ENCODE peak calls at places on chromosomes 4 and X, in four cellular contexts. One of them, this sample, is unnamed. For H3K9me3, the result is how much of the 10 kb centered on the place peaks cover.

GRCh38 chrX:44106864-44107263 is 133.7 kb upstream of the NDP start:
- DNase-seq in ovary: no peak
- DNase-seq in pancreas: no peak
- DNase-seq in IMR-90: no peak
- DNase-seq in this sample: no peak

GRCh38 chr4:7073526-7074390 is 5.9 kb upstream of the GRPEL1 start:
- DNase-seq in pancreas: no peak
- DNase-seq in ovary: peak
- DNase-seq in IMR-90: peak
- DNase-seq in this sample: peak

GRCh38 chr4:158613046-158613445 is 58.6 kb downstream of the C4orf46 start:
- DNase-seq in pancreas: no peak
- DNase-seq in IMR-90: no peak
- DNase-seq in ovary: no peak
- DNase-seq in this sample: no peak

GRCh38 chrX:152601848-152602616 is 35.7 kb upstream of the GABRQ start:
- DNase-seq in ovary: no peak
- DNase-seq in IMR-90: no peak
- DNase-seq in pancreas: no peak
- DNase-seq in this sample: no peak

GRCh38 chr4:150828159-150828558 is 186.9 kb downstream of the LRBA start:
- DNase-seq in IMR-90: no peak
- DNase-seq in ovary: no peak
- DNase-seq in pancreas: no peak
- DNase-seq in this sample: no peak

GRCh38 chrX:1807301-1807731 is 192.5 kb downstream of the ASMT start:
- DNase-seq in pancreas: no peak
- DNase-seq in IMR-90: peak
- DNase-seq in ovary: no peak
- DNase-seq in this sample: no peak

GRCh38 chr4:184506527-184507121 is 32.3 kb upstream of the IRF2 start:
- DNase-seq in IMR-90: no peak
- DNase-seq in pancreas: no peak
- DNase-seq in ovary: no peak
- DNase-seq in this sample: no peak

GRCh38 chrX:153726286-153727107 is 1.8 kb downstream of the ABCD1 start:
- DNase-seq in IMR-90: peak
- DNase-seq in ovary: peak
- DNase-seq in pancreas: peak
- DNase-seq in this sample: peak

GRCh38 chrX:55161581-55161980 is 58.6 kb upstream of the PAGE5 start:
- DNase-seq in ovary: no peak
- DNase-seq in IMR-90: no peak
- DNase-seq in pancreas: no peak
- DNase-seq in this sample: no peak

GRCh38 chrX:80285131-80285773 is 135.0 kb upstream of the TENT5D start:
- DNase-seq in pancreas: no peak
- DNase-seq in ovary: no peak
- DNase-seq in IMR-90: peak
- DNase-seq in this sample: no peak

GRCh38 chr4:138103597-138104461 is 138.3 kb downstream of the SLC7A11 start:
- DNase-seq in pancreas: no peak
- DNase-seq in ovary: no peak
- DNase-seq in IMR-90: no peak
- DNase-seq in this sample: no peak

GRCh38 chr4:92303621-92304027 is at the start of gene GRID2:
- DNase-seq in IMR-90: peak
- DNase-seq in pancreas: peak
- DNase-seq in ovary: peak
- DNase-seq in this sample: no peak

GRCh38 chrX:151543706-151544105 is 19.8 kb upstream of the PASD1 start:
- DNase-seq in ovary: no peak
- DNase-seq in IMR-90: no peak
- DNase-seq in pancreas: no peak
- DNase-seq in this sample: no peak

GRCh38 chrX:40094041-40094899 is 3.5 kb downstream of the BCOR start:
- DNase-seq in ovary: no peak
- DNase-seq in pancreas: peak
- DNase-seq in IMR-90: peak
- DNase-seq in this sample: peak

GRCh38 chr4:1809754-1810502 is 16.8 kb downstream of the FGFR3 start:
- DNase-seq in pancreas: peak
- DNase-seq in IMR-90: peak
- DNase-seq in ovary: peak
- DNase-seq in this sample: peak

GRCh38 chrX:22247169-22247568 is 25.5 kb upstream of the CBLL2 start:
- DNase-seq in ovary: no peak
- DNase-seq in IMR-90: peak
- DNase-seq in pancreas: no peak
- DNase-seq in this sample: no peak

GRCh38 chr4:42369489-42369888 is 27.8 kb upstream of the SHISA3 start:
- DNase-seq in ovary: no peak
- DNase-seq in IMR-90: no peak
- DNase-seq in pancreas: no peak
- DNase-seq in this sample: no peak

GRCh38 chrX:20265221-20265725 is 1.4 kb downstream of the RPS6KA3 start:
- DNase-seq in IMR-90: peak
- DNase-seq in ovary: peak
- DNase-seq in pancreas: peak
- DNase-seq in this sample: peak

GRCh38 chr4:94545296-94545695 is 93.6 kb downstream of the PDLIM5 start:
- DNase-seq in IMR-90: peak
- DNase-seq in pancreas: no peak
- DNase-seq in ovary: no peak
- DNase-seq in this sample: no peak

GRCh38 chrX:149628280-149628679 is 3.3 kb downstream of the TMEM185A start:
- DNase-seq in ovary: no peak
- DNase-seq in IMR-90: no peak
- DNase-seq in pancreas: no peak
- DNase-seq in this sample: no peak

GRCh38 chr4:102503301-102503746 is 2.2 kb downstream of the NFKB1 start:
- DNase-seq in IMR-90: no peak
- DNase-seq in pancreas: no peak
- DNase-seq in ovary: no peak
- DNase-seq in this sample: no peak

GRCh38 chr4:73998040-73999011 is at the start of gene CXCL5:
- DNase-seq in pancreas: peak
- DNase-seq in ovary: no peak
- DNase-seq in IMR-90: peak
- DNase-seq in this sample: peak

GRCh38 chr4:118994030-118994429 is 105.4 kb downstream of the SYNPO2 start:
- DNase-seq in ovary: peak
- DNase-seq in pancreas: no peak
- DNase-seq in IMR-90: peak
- DNase-seq in this sample: no peak

GRCh38 chr4:38872620-38873019 is 5.0 kb downstream of the FAM114A1 start:
- DNase-seq in pancreas: no peak
- DNase-seq in IMR-90: peak
- DNase-seq in ovary: no peak
- DNase-seq in this sample: no peak

GRCh38 chrX:154313147-154313546 is 17.6 kb downstream of the TKTL1 start:
- DNase-seq in pancreas: no peak
- DNase-seq in IMR-90: no peak
- DNase-seq in ovary: no peak
- DNase-seq in this sample: no peak

GRCh38 chr4:184755278-184755677 is 21.4 kb upstream of the CENPU start:
- DNase-seq in pancreas: no peak
- DNase-seq in ovary: no peak
- DNase-seq in IMR-90: peak
- DNase-seq in this sample: peak

GRCh38 chr4:72194453-72194852 is 162.7 kb downstream of the NPFFR2 start:
- DNase-seq in pancreas: no peak
- DNase-seq in IMR-90: no peak
- DNase-seq in ovary: no peak
- DNase-seq in this sample: no peak

GRCh38 chr4:18733956-18734872 is 712.7 kb upstream of the LCORL start:
- DNase-seq in pancreas: no peak
- DNase-seq in ovary: no peak
- DNase-seq in IMR-90: no peak
- DNase-seq in this sample: peak

DNA sequence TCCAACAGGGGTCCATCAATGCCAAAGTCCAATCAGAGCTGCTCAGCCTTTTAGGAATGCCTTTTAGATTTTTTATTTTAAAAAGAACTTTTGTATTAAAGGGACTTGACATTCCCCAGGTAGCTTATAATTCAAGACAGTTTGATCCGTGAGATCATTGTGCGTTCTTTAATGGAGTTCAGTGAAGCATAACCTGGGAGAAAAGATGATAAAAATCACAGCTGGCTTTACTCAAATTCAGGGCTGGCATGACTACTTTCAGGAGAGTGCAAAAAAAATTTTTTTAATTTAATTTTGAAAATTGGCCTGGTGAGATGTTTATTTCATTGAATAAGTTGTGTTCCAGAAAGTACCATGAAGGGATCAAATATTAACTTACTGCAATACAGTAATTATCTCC is 118.2 kb downstream of the VCX2 start:
- DNase-seq in IMR-90: no peak
- DNase-seq in pancreas: no peak
- DNase-seq in ovary: no peak
- DNase-seq in this sample: no peak
- TF ChIP-seq CTCF in IMR-90: no peak
- TF ChIP-seq CTCF in pancreas: no peak
- TF ChIP-seq CTCF in ovary: no peak
- TF ChIP-seq CTCF in this sample: no peak

GRCh38 chr4:8610858-8611610 is 18.5 kb downstream of the CPZ start:
- DNase-seq in IMR-90: no peak
- DNase-seq in ovary: peak
- DNase-seq in pancreas: no peak
- DNase-seq in this sample: peak
- H3K9me3 ChIP-seq in IMR-90: under half
- H3K9me3 ChIP-seq in ovary: under half
- H3K9me3 ChIP-seq in pancreas: under half
- H3K9me3 ChIP-seq in this sample: under half

GRCh38 chrX:115622534-115622933 is 61.6 kb downstream of the PLS3 start:
- DNase-seq in IMR-90: no peak
- DNase-seq in ovary: no peak
- DNase-seq in pancreas: no peak
- DNase-seq in this sample: no peak

GRCh38 chrX:115616943-115617563 is 56.1 kb downstream of the PLS3 start:
- DNase-seq in ovary: no peak
- DNase-seq in pancreas: no peak
- DNase-seq in IMR-90: peak
- DNase-seq in this sample: no peak
- H3K4me3 ChIP-seq in ovary: no peak
- H3K4me3 ChIP-seq in pancreas: no peak
- H3K4me3 ChIP-seq in IMR-90: no peak
- H3K4me3 ChIP-seq in this sample: no peak

GRCh38 chr4:153083447-153083921 is 120.8 kb upstream of the TRIM2 start:
- DNase-seq in ovary: peak
- DNase-seq in IMR-90: peak
- DNase-seq in pancreas: no peak
- DNase-seq in this sample: no peak
- TF ChIP-seq CTCF in ovary: peak
- TF ChIP-seq CTCF in IMR-90: peak
- TF ChIP-seq CTCF in pancreas: peak
- TF ChIP-seq CTCF in this sample: peak

GRCh38 chrX:63744850-63745249 is 40.2 kb downstream of the ARHGEF9 start:
- DNase-seq in pancreas: no peak
- DNase-seq in IMR-90: no peak
- DNase-seq in ovary: no peak
- DNase-seq in this sample: no peak
- H3K9me3 ChIP-seq in pancreas: under half
- H3K9me3 ChIP-seq in IMR-90: under half
- H3K9me3 ChIP-seq in ovary: under half
- H3K9me3 ChIP-seq in this sample: under half

DNA sequence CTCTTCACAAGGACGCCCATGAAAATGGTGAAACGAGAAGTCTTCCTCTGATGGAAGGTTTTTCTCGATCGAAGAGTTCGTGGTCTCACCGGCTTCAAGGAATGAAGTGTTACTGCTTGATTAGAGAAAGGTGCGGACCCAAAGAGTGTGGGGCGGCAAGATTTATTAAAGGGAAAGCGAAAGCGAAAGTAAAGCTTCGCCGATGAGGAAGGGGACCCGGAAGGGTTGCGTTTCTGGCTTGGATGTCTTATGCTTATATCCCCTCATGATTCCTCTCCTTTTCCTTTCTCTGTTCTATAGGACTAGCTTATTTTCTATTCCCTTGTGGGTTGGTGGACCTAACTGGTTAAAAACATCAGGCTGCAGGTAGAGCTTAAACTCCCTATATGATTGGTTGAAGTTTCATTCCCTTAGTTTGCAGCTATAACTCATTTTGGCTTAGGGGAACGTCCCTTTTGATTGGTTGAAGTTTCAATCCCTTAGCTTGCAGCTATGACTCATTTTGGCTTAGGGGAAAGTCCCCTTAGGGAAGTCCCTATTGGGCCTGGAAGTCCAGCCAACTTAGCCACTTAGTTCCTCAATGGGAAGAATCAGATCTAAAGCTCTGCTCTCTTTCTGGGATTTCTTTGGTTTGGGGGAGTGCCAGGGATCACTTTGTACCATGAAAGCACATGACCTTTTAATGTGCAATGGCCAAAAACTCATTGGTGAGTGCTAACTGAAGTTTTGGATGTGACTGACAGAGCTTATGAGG is 1025.0 kb upstream of the PCDH10 start:
- DNase-seq in ovary: no peak
- DNase-seq in IMR-90: peak
- DNase-seq in pancreas: no peak
- DNase-seq in this sample: no peak
- H3K4me3 ChIP-seq in ovary: no peak
- H3K4me3 ChIP-seq in IMR-90: no peak
- H3K4me3 ChIP-seq in pancreas: no peak
- H3K4me3 ChIP-seq in this sample: no peak

This sample was measured in heart right ventricle.